ENCODE peak calls at places on chromosomes 4 and X, in four cellular contexts. X is activated CD8-positive, alpha-beta memory T cell treated with anti-CD3 and anti-CD28 coated beads for 1 hour; U is ovary; P is lower lobe of right lung. A is an unnamed sample.

GRCh38 chr4:16745009-16745408 is 153.4 kb downstream of the LDB2 start:
- DNase-seq in X (no peak), U (peak), P (no peak), A (no peak)

GRCh38 chr4:7699825-7700224 is 239.8 kb downstream of the AFAP1 start:
- DNase-seq in X (no peak), U (no peak), P (no peak), A (no peak)

GRCh38 chrX:15963858-15964257 is 109.2 kb upstream of the AP1S2 start:
- DNase-seq in X (no peak), U (no peak), P (no peak), A (no peak)

GRCh38 chr4:164789047-164789446 is 35.1 kb downstream of the SMIM31 start:
- DNase-seq in X (no peak), U (no peak), P (no peak), A (no peak)

GRCh38 chr4:182922551-182923284 is 5.5 kb upstream of the DCTD start:
- DNase-seq in X (no peak), U (no peak), P (no peak), A (no peak)

GRCh38 chr4:156247470-156247869 is 293.8 kb upstream of the CTSO start:
- DNase-seq in X (no peak), U (no peak), P (no peak), A (no peak)

GRCh38 chr4:122086338-122086737 is 65.8 kb upstream of the BLTP1 start:
- DNase-seq in X (no peak), U (no peak), P (no peak), A (no peak)

GRCh38 chr4:143185253-143186107 is 763 bp downstream of the USP38 start:
- DNase-seq in X (peak), U (no peak), P (peak), A (peak)

GRCh38 chrX:69618803-69619202 is 2.9 kb downstream of the EDA start:
- DNase-seq in X (no peak), U (peak), P (no peak), A (no peak)

A was measured in left ventricle myocardium inferior.